ENCODE peak calls at places on chromosomes 7 and 10, in seven cellular contexts. One of them, this sample, is unnamed.

GRCh38 chr7:158076656-158077055 is 511.0 kb downstream of the PTPRN2 start:
- DNase-seq in neuronal stem cell: no peak
- DNase-seq in HEK293T: no peak
- DNase-seq in NCI-H187: no peak
- DNase-seq in ELF-1: no peak
- DNase-seq in GM20000: no peak
- DNase-seq in sigmoid colon: no peak
- DNase-seq in this sample: no peak

GRCh38 chr7:85025312-85025756 is 161.5 kb downstream of the SEMA3D start:
- DNase-seq in neuronal stem cell: no peak
- DNase-seq in HEK293T: no peak
- DNase-seq in NCI-H187: no peak
- DNase-seq in ELF-1: peak; percentile 4
- DNase-seq in GM20000: no peak
- DNase-seq in sigmoid colon: peak; percentile 53
- DNase-seq in this sample: no peak

GRCh38 chr10:117635851-117636250 is 93.3 kb downstream of the EMX2 start:
- DNase-seq in neuronal stem cell: no peak
- DNase-seq in HEK293T: no peak
- DNase-seq in NCI-H187: no peak
- DNase-seq in ELF-1: no peak
- DNase-seq in GM20000: no peak
- DNase-seq in sigmoid colon: no peak
- DNase-seq in this sample: no peak

GRCh38 chr10:122279725-122280141 is 8.6 kb downstream of the BTBD16 start:
- DNase-seq in neuronal stem cell: peak; percentile 55
- DNase-seq in HEK293T: peak; percentile 81
- DNase-seq in NCI-H187: no peak
- DNase-seq in ELF-1: peak; percentile 76
- DNase-seq in GM20000: no peak
- DNase-seq in sigmoid colon: peak; percentile 58
- DNase-seq in this sample: peak; percentile 40

GRCh38 chr10:104406715-104407517 is 53.3 kb downstream of the CFAP58 start:
- DNase-seq in neuronal stem cell: no peak
- DNase-seq in HEK293T: peak; percentile 27
- DNase-seq in NCI-H187: no peak
- DNase-seq in ELF-1: no peak
- DNase-seq in GM20000: peak; percentile 12
- DNase-seq in sigmoid colon: no peak
- DNase-seq in this sample: peak; percentile 16

GRCh38 chr7:46764100-46764941 is 817.6 kb downstream of the TNS3 start:
- DNase-seq in neuronal stem cell: no peak
- DNase-seq in HEK293T: no peak
- DNase-seq in NCI-H187: no peak
- DNase-seq in ELF-1: no peak
- DNase-seq in GM20000: no peak
- DNase-seq in sigmoid colon: peak; percentile 72
- DNase-seq in this sample: no peak

GRCh38 chr7:71457881-71458590 is 326.1 kb downstream of the GALNT17 start:
- DNase-seq in neuronal stem cell: no peak
- DNase-seq in HEK293T: no peak
- DNase-seq in NCI-H187: no peak
- DNase-seq in ELF-1: peak; percentile 57
- DNase-seq in GM20000: no peak
- DNase-seq in sigmoid colon: no peak
- DNase-seq in this sample: no peak

GRCh38 chr10:44995914-44996633 is 4.6 kb upstream of the ZNF22 start:
- DNase-seq in neuronal stem cell: no peak
- DNase-seq in HEK293T: no peak
- DNase-seq in NCI-H187: no peak
- DNase-seq in ELF-1: no peak
- DNase-seq in GM20000: no peak
- DNase-seq in sigmoid colon: peak; percentile 91
- DNase-seq in this sample: no peak

GRCh38 chr10:42754155-42755027 is 28.2 kb upstream of the BMS1 start:
- DNase-seq in neuronal stem cell: peak; percentile 30
- DNase-seq in HEK293T: peak; percentile 39
- DNase-seq in NCI-H187: no peak
- DNase-seq in ELF-1: peak; percentile 60
- DNase-seq in GM20000: peak; percentile 70
- DNase-seq in sigmoid colon: no peak
- DNase-seq in this sample: peak; percentile 60

GRCh38 chr7:81527651-81528050 is 242.2 kb downstream of the HGF start:
- DNase-seq in neuronal stem cell: no peak
- DNase-seq in HEK293T: no peak
- DNase-seq in NCI-H187: no peak
- DNase-seq in ELF-1: no peak
- DNase-seq in GM20000: no peak
- DNase-seq in sigmoid colon: no peak
- DNase-seq in this sample: no peak

GRCh38 chr10:45557275-45557905 is 115.2 kb downstream of the ZFAND4 start:
- DNase-seq in neuronal stem cell: no peak
- DNase-seq in HEK293T: no peak
- DNase-seq in NCI-H187: no peak
- DNase-seq in ELF-1: no peak
- DNase-seq in GM20000: peak; percentile 34
- DNase-seq in sigmoid colon: no peak
- DNase-seq in this sample: no peak

GRCh38 chr7:26202019-26202985 is 757 bp downstream of the CBX3 start:
- DNase-seq in neuronal stem cell: no peak
- DNase-seq in HEK293T: peak; percentile 46
- DNase-seq in NCI-H187: no peak
- DNase-seq in ELF-1: no peak
- DNase-seq in GM20000: peak; percentile 62
- DNase-seq in sigmoid colon: peak; percentile 71
- DNase-seq in this sample: peak; percentile 56

GRCh38 chr10:28806951-28807759 is 129.8 kb downstream of the BAMBI start:
- DNase-seq in neuronal stem cell: no peak
- DNase-seq in HEK293T: no peak
- DNase-seq in NCI-H187: no peak
- DNase-seq in ELF-1: peak; percentile 16
- DNase-seq in GM20000: no peak
- DNase-seq in sigmoid colon: no peak
- DNase-seq in this sample: no peak

GRCh38 chr10:119325131-119325530 is 117.8 kb downstream of the GRK5 start:
- DNase-seq in neuronal stem cell: no peak
- DNase-seq in HEK293T: no peak
- DNase-seq in NCI-H187: no peak
- DNase-seq in ELF-1: no peak
- DNase-seq in GM20000: no peak
- DNase-seq in sigmoid colon: no peak
- DNase-seq in this sample: no peak

GRCh38 chr10:103663802-103664201 is 170.3 kb downstream of the NEURL1 start:
- DNase-seq in neuronal stem cell: no peak
- DNase-seq in HEK293T: no peak
- DNase-seq in NCI-H187: no peak
- DNase-seq in ELF-1: no peak
- DNase-seq in GM20000: no peak
- DNase-seq in sigmoid colon: peak; percentile 89
- DNase-seq in this sample: no peak

GRCh38 chr7:80795174-80795573 is 123.7 kb downstream of the SEMA3C start:
- DNase-seq in neuronal stem cell: no peak
- DNase-seq in HEK293T: no peak
- DNase-seq in NCI-H187: no peak
- DNase-seq in ELF-1: no peak
- DNase-seq in GM20000: no peak
- DNase-seq in sigmoid colon: no peak
- DNase-seq in this sample: no peak

GRCh38 chr10:31745612-31746376 is 182.8 kb downstream of the ARHGAP12 start:
- DNase-seq in neuronal stem cell: no peak
- DNase-seq in HEK293T: no peak
- DNase-seq in NCI-H187: no peak
- DNase-seq in ELF-1: no peak
- DNase-seq in GM20000: no peak
- DNase-seq in sigmoid colon: no peak
- DNase-seq in this sample: peak; percentile 40

GRCh38 chr7:144738708-144739314 is 97.0 kb downstream of the TPK1 start:
- DNase-seq in neuronal stem cell: no peak
- DNase-seq in HEK293T: peak; percentile 35
- DNase-seq in NCI-H187: no peak
- DNase-seq in ELF-1: no peak
- DNase-seq in GM20000: peak; percentile 20
- DNase-seq in sigmoid colon: no peak
- DNase-seq in this sample: peak; percentile 7

GRCh38 chr10:71367279-71367678 is 29.4 kb upstream of the CDH23 start:
- DNase-seq in neuronal stem cell: no peak
- DNase-seq in HEK293T: no peak
- DNase-seq in NCI-H187: no peak
- DNase-seq in ELF-1: no peak
- DNase-seq in GM20000: no peak
- DNase-seq in sigmoid colon: no peak
- DNase-seq in this sample: no peak

GRCh38 chr10:43864622-43865021 is 215.9 kb upstream of the ZNF32 start:
- DNase-seq in neuronal stem cell: no peak
- DNase-seq in HEK293T: no peak
- DNase-seq in NCI-H187: no peak
- DNase-seq in ELF-1: no peak
- DNase-seq in GM20000: no peak
- DNase-seq in sigmoid colon: no peak
- DNase-seq in this sample: no peak

GRCh38 chr7:47991741-47992311 is 12.4 kb upstream of the HUS1 start:
- DNase-seq in neuronal stem cell: peak; percentile 70
- DNase-seq in HEK293T: peak; percentile 57
- DNase-seq in NCI-H187: no peak
- DNase-seq in ELF-1: peak; percentile 94
- DNase-seq in GM20000: peak; percentile 87
- DNase-seq in sigmoid colon: peak; percentile 91
- DNase-seq in this sample: peak; percentile 88

GRCh38 chr7:35036361-35037171 is 719 bp downstream of the DPY19L1 start:
- DNase-seq in neuronal stem cell: peak; percentile 60
- DNase-seq in HEK293T: peak; percentile 34
- DNase-seq in NCI-H187: no peak
- DNase-seq in ELF-1: peak; percentile 73
- DNase-seq in GM20000: no peak
- DNase-seq in sigmoid colon: peak; percentile 77
- DNase-seq in this sample: peak; percentile 56